ENCODE peak calls at places on chromosomes 5 and 9, in six cellular contexts. J, T, W, S, L and E are unnamed samples.

GRCh38 chr5:11384441-11385250 is 519.6 kb downstream of the CTNND2 start:
- DNase-seq in S (no peak), J (no peak), W (no peak), L (peak; percentile 60), T (peak; percentile 71), E (no peak)

GRCh38 chr5:153827407-153827806 is 211.3 kb downstream of the FAM114A2 start:
- DNase-seq in L (peak; percentile 66), T (no peak), W (no peak), J (no peak), S (no peak), E (no peak)

GRCh38 chr9:33103381-33104110 is 27.1 kb upstream of the SMU1 start:
- DNase-seq in L (no peak), S (no peak), J (no peak), T (no peak), W (no peak), E (no peak)

GRCh38 chr9:82334286-82334685 is 345.7 kb downstream of the SPATA31D1 start:
- DNase-seq in T (no peak), L (no peak), W (no peak), J (no peak), S (no peak), E (no peak)

GRCh38 chr9:87824216-87824875 is 58.3 kb upstream of the SPATA31E1 start:
- DNase-seq in T (no peak), L (no peak), S (no peak), J (no peak), W (no peak), E (no peak)

GRCh38 chr5:72244862-72245371 is 75.1 kb downstream of the MRPS27 start:
- DNase-seq in W (peak; percentile 19), J (no peak), L (no peak), S (no peak), T (no peak), E (no peak)

GRCh38 chr5:116452774-116453368 is 121.8 kb downstream of the SEMA6A start:
- DNase-seq in J (no peak), W (no peak), L (no peak), S (no peak), T (no peak), E (no peak)

GRCh38 chr5:99176186-99176585 is 247.4 kb upstream of the CHD1 start:
- DNase-seq in T (no peak), W (no peak), J (no peak), L (no peak), S (no peak), E (no peak)

GRCh38 chr9:135501261-135502167 is 1.0 kb downstream of the MRPS2 start:
- DNase-seq in J (peak; percentile 46), L (peak; percentile 36), S (peak; percentile 46), W (peak; percentile 83), T (peak; percentile 59), E (peak; percentile 67)

GRCh38 chr5:149904293-149904886 is 40.2 kb downstream of the PDE6A start:
- DNase-seq in S (no peak), W (no peak), L (no peak), J (no peak), T (no peak), E (no peak)

GRCh38 chr5:65209341-65209740 is 272.4 kb downstream of the ADAMTS6 start:
- DNase-seq in W (no peak), J (no peak), L (no peak), T (no peak), S (no peak), E (peak; percentile 29)

GRCh38 chr5:133977858-133978257 is 9.4 kb upstream of the C5orf15 start:
- DNase-seq in L (no peak), J (no peak), S (no peak), W (no peak), T (no peak), E (peak; percentile 40)

GRCh38 chr5:133360693-133361479 is 251.5 kb downstream of the FSTL4 start:
- DNase-seq in W (no peak), T (no peak), S (no peak), L (no peak), J (no peak), E (no peak)

GRCh38 chr9:131482343-131483006 is 20.2 kb upstream of the POMT1 start:
- DNase-seq in J (no peak), L (no peak), W (no peak), T (no peak), S (no peak), E (no peak)

GRCh38 chr9:13023498-13023897 is 248.7 kb downstream of the LURAP1L start:
- DNase-seq in T (no peak), S (no peak), W (no peak), J (no peak), L (no peak), E (no peak)

GRCh38 chr5:132013711-132014110 is 2.3 kb upstream of the ACSL6 start:
- DNase-seq in S (peak; percentile 28), L (no peak), W (no peak), T (no peak), J (peak; percentile 33), E (no peak)

GRCh38 chr9:19683715-19684114 is 105.1 kb downstream of the SLC24A2 start:
- DNase-seq in S (no peak), W (no peak), J (no peak), T (no peak), L (no peak), E (no peak)

GRCh38 chr5:42656661-42657035 is 100.0 kb upstream of the CCDC152 start:
- DNase-seq in T (no peak), L (no peak), S (no peak), W (no peak), J (no peak), E (no peak)

GRCh38 chr5:54658014-54658413 is 140.5 kb downstream of the SNX18 start:
- DNase-seq in J (no peak), W (no peak), T (no peak), L (no peak), S (no peak), E (peak; percentile 67)

GRCh38 chr5:61198606-61199005 is 36.3 kb upstream of the SMIM15 start:
- DNase-seq in T (no peak), L (no peak), W (no peak), J (no peak), S (no peak), E (no peak)

GRCh38 chr9:91905958-91906585 is 44.0 kb downstream of the ROR2 start:
- DNase-seq in T (peak; percentile 45), J (no peak), W (peak; percentile 23), S (no peak), L (no peak), E (peak; percentile 21)

GRCh38 chr5:113606298-113607134 is 93.0 kb downstream of the YTHDC2 start:
- DNase-seq in S (peak; percentile 54), L (no peak), T (peak; percentile 28), W (peak; percentile 19), J (peak; percentile 63), E (peak; percentile 26)

GRCh38 chr9:117204971-117205370 is 209.9 kb downstream of the ASTN2 start:
- DNase-seq in W (no peak), L (no peak), J (no peak), S (no peak), T (no peak), E (no peak)

GRCh38 chr5:44842491-44843282 is 33.9 kb downstream of the MRPS30 start:
- DNase-seq in W (no peak), L (no peak), S (no peak), J (no peak), T (no peak), E (no peak)

GRCh38 chr9:135069556-135070197 is 17.8 kb upstream of the OLFM1 start:
- DNase-seq in W (no peak), J (no peak), S (peak; percentile 22), T (no peak), L (peak; percentile 15), E (no peak)

GRCh38 chr5:37448941-37449340 is 69.8 kb downstream of the WDR70 start:
- DNase-seq in S (no peak), W (no peak), T (no peak), L (no peak), J (no peak), E (no peak)

GRCh38 chr9:117354252-117354847 is 60.5 kb downstream of the ASTN2 start:
- DNase-seq in S (no peak), T (no peak), J (no peak), W (no peak), L (no peak), E (no peak)

GRCh38 chr5:137753227-137753985 is 757 bp downstream of the HNRNPA0 start:
- DNase-seq in T (peak; percentile 49), L (peak; percentile 80), J (peak; percentile 81), S (peak; percentile 63), W (no peak), E (peak; percentile 9)
- TF ChIP-seq POLR2A in T (no peak), L (no peak), J (no peak), S (no peak), W (no peak), E (no peak)

DNA sequence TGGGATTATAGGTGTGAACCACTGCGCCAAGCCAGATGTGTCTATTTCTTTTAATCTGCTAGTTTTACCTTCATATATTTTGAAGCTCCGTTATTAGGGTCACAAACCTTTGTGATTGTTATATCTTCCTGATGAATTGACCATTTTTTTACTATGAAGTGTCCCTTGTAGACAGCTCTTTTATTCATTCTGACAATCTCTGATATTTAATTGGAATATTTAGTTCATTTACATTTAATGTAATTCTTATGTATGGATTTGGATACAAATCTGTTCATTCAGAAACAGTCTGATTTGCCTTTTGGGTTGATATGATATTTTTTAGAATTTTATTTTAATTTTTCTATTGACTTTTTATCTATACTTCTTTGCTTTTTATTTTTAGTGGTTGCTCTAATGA is 17.2 kb downstream of the ERCC6L2 start:
- DNase-seq in L (no peak), T (no peak), S (no peak), W (no peak), J (no peak), E (no peak)
- TF ChIP-seq POLR2A in L (no peak), T (no peak), S (no peak), W (no peak), J (no peak), E (no peak)

GRCh38 chr5:142356716-142357468 is 32.1 kb upstream of the SPRY4 start:
- DNase-seq in T (peak; percentile 77), J (peak; percentile 93), S (peak; percentile 81), L (peak; percentile 93), W (peak; percentile 87), E (peak; percentile 76)
- TF ChIP-seq POLR2A in T (no peak), J (peak; percentile 62), S (peak; percentile 96), L (no peak), W (peak; percentile 68), E (peak; percentile 49)

GRCh38 chr9:137550241-137550621 is at the start of gene PNPLA7:
- DNase-seq in W (peak; percentile 86), J (peak; percentile 91), S (peak; percentile 97), L (peak; percentile 95), T (peak; percentile 93), E (peak; percentile 98)
- TF ChIP-seq POLR2A in W (no peak), J (peak; percentile 22), S (peak; percentile 23), L (peak; percentile 19), T (no peak), E (peak; percentile 26)

GRCh38 chr9:27565669-27566068 is 7.6 kb downstream of the C9orf72 start:
- DNase-seq in S (no peak), W (no peak), T (no peak), L (no peak), J (no peak), E (no peak)
- TF ChIP-seq POLR2A in S (no peak), W (no peak), T (no peak), L (no peak), J (no peak), E (no peak)

GRCh38 chr9:37592108-37592951 is at the start of gene TOMM5:
- DNase-seq in W (peak; percentile 82), L (peak; percentile 96), T (peak; percentile 93), J (peak; percentile 95), S (peak; percentile 94), E (peak; percentile 53)
- TF ChIP-seq POLR2A in W (peak; percentile 96), L (peak; percentile 79), T (no peak), J (peak; percentile 70), S (peak; percentile 86), E (peak; percentile 95)